ENCODE peak calls at places on chromosomes 6 and 20, in nine cellular contexts. G, I, E, D, S, M, N, R and A are unnamed samples.

GRCh38 chr6:41771058-41771983 is 8.4 kb downstream of the FRS3 start:
- DNase-seq in R (no peak), D (no peak), E (no peak), M (no peak), S (no peak), G (no peak), I (no peak), N (no peak), A (no peak)

GRCh38 chr6:157017861-157018260 is 240.7 kb downstream of the ARID1B start:
- DNase-seq in I (peak), S (no peak), R (no peak), D (no peak), N (peak), E (no peak), G (no peak), M (no peak), A (peak)

GRCh38 chr6:72832271-72832670 is 210.4 kb downstream of the KCNQ5 start:
- DNase-seq in E (no peak), G (no peak), D (no peak), S (no peak), I (no peak), R (no peak), N (peak), M (no peak), A (no peak)

GRCh38 chr20:2756056-2756611 is 44.3 kb downstream of the CPXM1 start:
- DNase-seq in D (no peak), M (peak), G (no peak), S (no peak), E (peak), N (peak), R (no peak), I (peak), A (no peak)

GRCh38 chr6:108355890-108356289 is 61.0 kb downstream of the AFG1L start:
- DNase-seq in M (no peak), I (no peak), G (no peak), R (no peak), D (no peak), N (no peak), E (no peak), S (no peak), A (no peak)

GRCh38 chr6:31836676-31837611 is 9.4 kb downstream of the HSPA1B start:
- DNase-seq in M (no peak), N (peak), E (peak), R (no peak), S (peak), G (no peak), I (peak), D (no peak), A (no peak)

GRCh38 chr20:34389206-34389953 is 26.3 kb downstream of the ITCH start:
- DNase-seq in G (no peak), D (no peak), R (no peak), S (no peak), N (peak), M (no peak), I (peak), E (no peak), A (no peak)

GRCh38 chr20:53276143-53276542 is 304.0 kb downstream of the TSHZ2 start:
- DNase-seq in M (no peak), D (no peak), G (no peak), R (no peak), N (peak), E (no peak), I (no peak), S (no peak), A (no peak)

GRCh38 chr6:41451515-41452163 is 94.5 kb upstream of the FOXP4 start:
- DNase-seq in S (no peak), M (no peak), I (no peak), N (peak), G (no peak), D (peak), E (peak), R (peak), A (no peak)

GRCh38 chr6:11909696-11910132 is 102.4 kb upstream of the HIVEP1 start:
- DNase-seq in G (no peak), D (no peak), E (no peak), N (peak), M (no peak), R (no peak), S (no peak), I (peak), A (no peak)

GRCh38 chr20:40943591-40943990 is 85.0 kb upstream of the TOP1 start:
- DNase-seq in M (no peak), R (no peak), I (no peak), N (no peak), G (no peak), D (no peak), S (peak), E (no peak), A (no peak)

GRCh38 chr20:35010405-35011192 is 54.9 kb downstream of the MYH7B start:
- DNase-seq in G (peak), S (no peak), E (no peak), D (no peak), I (no peak), R (no peak), M (no peak), N (no peak), A (no peak)

GRCh38 chr20:57998276-57998675 is 230.2 kb downstream of the ANKRD60 start:
- DNase-seq in E (no peak), D (no peak), S (no peak), M (no peak), G (no peak), N (no peak), I (no peak), R (no peak), A (no peak)

GRCh38 chr6:103153016-103153415 is 1706.7 kb downstream of the HACE1 start:
- DNase-seq in N (no peak), G (no peak), M (no peak), I (no peak), R (no peak), E (no peak), S (no peak), D (no peak), A (no peak)

GRCh38 chr6:12291785-12292604 is 1.8 kb downstream of the EDN1 start:
- DNase-seq in D (no peak), M (no peak), S (no peak), R (no peak), E (peak), I (peak), G (peak), N (peak), A (peak)

GRCh38 chr20:4406627-4407026 is 315.1 kb upstream of the PRND start:
- DNase-seq in D (no peak), M (no peak), G (no peak), N (peak), R (no peak), I (peak), E (peak), S (no peak), A (peak)

GRCh38 chr20:14401479-14402138 is 64.2 kb upstream of the FLRT3 start:
- DNase-seq in E (no peak), S (no peak), D (no peak), R (no peak), I (no peak), M (no peak), N (no peak), G (no peak), A (no peak)

GRCh38 chr6:75532521-75532920 is 38.9 kb upstream of the FILIP1 start:
- DNase-seq in M (peak), I (peak), R (no peak), D (no peak), N (peak), S (no peak), G (no peak), E (no peak), A (no peak)

GRCh38 chr6:148800535-148800934 is 53.7 kb downstream of the UST start:
- DNase-seq in I (peak), D (no peak), M (peak), E (no peak), G (no peak), N (peak), S (no peak), R (no peak), A (no peak)

GRCh38 chr6:84459401-84459800 is 232.0 kb upstream of the CEP162 start:
- DNase-seq in G (no peak), S (no peak), D (no peak), N (no peak), M (no peak), I (no peak), E (no peak), R (no peak), A (no peak)

GRCh38 chr6:17874753-17875152 is 112.7 kb downstream of the KIF13A start:
- DNase-seq in G (no peak), R (no peak), S (no peak), E (no peak), M (no peak), I (no peak), D (no peak), N (no peak), A (no peak)

GRCh38 chr20:45020236-45020886 is 54.0 kb downstream of the STK4 start:
- DNase-seq in S (no peak), E (peak), N (no peak), I (peak), D (no peak), G (no peak), M (no peak), R (no peak), A (no peak)

GRCh38 chr6:111626446-111626845 is 20.8 kb upstream of the TRAF3IP2 start:
- DNase-seq in G (no peak), R (no peak), I (no peak), E (no peak), N (peak), S (no peak), D (no peak), M (no peak), A (no peak)
- H3K4me3 ChIP-seq in G (peak), R (peak), I (no peak), E (no peak), N (peak), S (no peak), D (peak), M (no peak), A (no peak)

GRCh38 chr20:51597389-51598231 is 55.1 kb upstream of the NFATC2 start:
- DNase-seq in N (no peak), M (no peak), I (no peak), G (no peak), S (no peak), E (no peak), D (no peak), R (no peak), A (no peak)

GRCh38 chr20:51596656-51597388 is 54.3 kb upstream of the NFATC2 start:
- DNase-seq in D (no peak), N (peak), I (no peak), S (no peak), G (no peak), M (no peak), E (no peak), R (no peak), A (no peak)

GRCh38 chr20:51600016-51600420 is 57.5 kb upstream of the NFATC2 start:
- DNase-seq in I (no peak), E (no peak), D (no peak), G (no peak), N (no peak), R (no peak), M (no peak), S (no peak), A (no peak)

GRCh38 chr20:51600950-51601349 is 58.4 kb upstream of the NFATC2 start:
- DNase-seq in S (no peak), R (no peak), M (no peak), G (no peak), N (no peak), I (no peak), E (no peak), D (no peak), A (no peak)

DNA sequence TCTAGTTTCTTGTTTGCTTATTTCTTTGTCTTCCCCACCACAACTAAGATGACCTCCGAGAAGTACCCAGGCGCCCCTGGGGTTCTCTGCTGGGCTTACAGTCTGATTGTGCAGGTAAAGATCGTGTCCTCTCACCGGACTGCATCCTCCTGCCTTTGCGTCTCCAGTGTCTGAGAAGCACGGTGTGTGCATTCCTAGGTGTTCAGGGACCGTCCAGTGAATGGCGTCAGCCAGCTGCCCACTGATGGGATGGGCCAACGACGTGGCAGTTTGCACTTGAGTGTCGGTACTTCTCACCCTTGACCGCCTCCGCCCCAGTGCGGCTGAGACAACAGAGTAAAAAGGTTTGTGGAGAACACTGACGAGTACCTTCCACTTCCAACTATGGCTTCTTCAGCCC is 56.1 kb upstream of the NFATC2 start:
- DNase-seq in N (no peak), M (no peak), R (no peak), E (no peak), S (no peak), D (no peak), I (no peak), G (no peak), A (no peak)
- H3K4me3 ChIP-seq in N (no peak), M (no peak), R (no peak), E (no peak), S (no peak), D (no peak), I (no peak), G (no peak), A (no peak)

GRCh38 chr6:28764761-28765282 is 159.0 kb downstream of the TRIM27 start:
- DNase-seq in I (no peak), E (no peak), G (no peak), S (no peak), R (no peak), N (no peak), D (no peak), M (no peak), A (no peak)
- H3K4me3 ChIP-seq in I (peak), E (no peak), G (no peak), S (no peak), R (no peak), N (no peak), D (no peak), M (no peak), A (no peak)

GRCh38 chr20:19823216-19823615 is 65.2 kb downstream of the RIN2 start:
- DNase-seq in D (no peak), N (no peak), G (no peak), S (no peak), I (no peak), E (no peak), R (no peak), M (no peak), A (no peak)

GRCh38 chr20:19823971-19824370 is 65.9 kb downstream of the RIN2 start:
- DNase-seq in E (no peak), S (no peak), G (no peak), M (no peak), D (no peak), R (peak), I (no peak), N (no peak), A (no peak)

GRCh38 chr20:19821605-19822004 is 63.5 kb downstream of the RIN2 start:
- DNase-seq in M (no peak), N (no peak), S (no peak), E (no peak), D (no peak), G (no peak), I (no peak), R (no peak), A (no peak)

GRCh38 chr20:19819149-19819548 is 61.1 kb downstream of the RIN2 start:
- DNase-seq in G (no peak), I (no peak), E (no peak), D (no peak), M (no peak), N (no peak), S (no peak), R (no peak), A (no peak)

DNA sequence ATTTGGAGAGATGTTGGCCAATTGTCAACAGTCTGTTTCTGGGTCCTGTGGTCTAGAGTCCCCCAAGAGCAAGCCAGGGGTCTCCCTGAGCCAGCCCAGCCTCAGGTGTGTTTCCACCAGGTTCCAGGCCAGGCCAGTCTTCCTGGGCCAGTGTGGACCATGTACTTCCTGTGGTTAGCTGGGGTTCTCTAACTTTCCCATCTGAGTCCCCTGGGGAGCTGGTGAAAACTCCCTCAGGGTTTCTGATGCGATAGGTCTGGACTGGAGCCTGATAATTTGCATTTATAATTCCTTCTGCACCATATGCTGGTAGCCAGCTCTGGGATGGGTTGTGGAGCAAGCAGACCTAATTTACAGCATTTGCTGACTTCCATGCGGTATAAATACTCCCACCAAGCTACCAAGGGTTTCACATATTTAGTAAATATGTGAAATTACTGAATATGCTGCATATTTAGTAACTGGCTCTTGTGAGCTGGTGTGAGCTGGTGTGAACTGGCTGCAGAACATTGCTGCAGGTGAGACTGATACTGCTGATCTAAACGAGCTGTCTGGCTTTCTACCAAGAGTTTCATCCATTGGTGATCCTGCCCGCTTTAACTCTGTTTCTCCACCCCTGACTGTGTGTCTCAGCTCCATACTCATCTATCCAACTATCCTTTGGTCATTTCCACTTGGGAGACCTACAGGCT is 62.6 kb downstream of the RIN2 start:
- DNase-seq in S (no peak), D (no peak), G (no peak), N (no peak), R (no peak), E (no peak), I (no peak), M (peak), A (no peak)
- H3K4me3 ChIP-seq in S (no peak), D (no peak), G (no peak), N (no peak), R (no peak), E (no peak), I (no peak), M (no peak), A (no peak)

GRCh38 chr6:19838442-19839236 is 1.5 kb downstream of the ID4 start:
- DNase-seq in G (peak), M (no peak), E (peak), D (peak), R (peak), S (peak), N (peak), I (peak), A (no peak)
- H3K4me3 ChIP-seq in G (peak), M (peak), E (peak), D (peak), R (peak), S (peak), N (peak), I (peak), A (peak)